ENCODE peak calls at places on chromosomes 4 and X, in six cellular contexts. One of them, this sample, is unnamed.

GRCh38 chrX:135484636-135485289 is 35.7 kb upstream of the INTS6L start:
- DNase-seq in hepatocyte: peak; percentile 45
- DNase-seq in tibial artery: no peak
- DNase-seq in activated T-cell treated with anti-CD3 and anti-CD28 coated beads for 48 hours: no peak
- DNase-seq in right atrium auricular region: no peak
- DNase-seq in H9: no peak
- DNase-seq in this sample: no peak

GRCh38 chr4:142818009-142818408 is 28.1 kb downstream of the INPP4B start:
- DNase-seq in hepatocyte: no peak
- DNase-seq in tibial artery: no peak
- DNase-seq in activated T-cell treated with anti-CD3 and anti-CD28 coated beads for 48 hours: no peak
- DNase-seq in right atrium auricular region: no peak
- DNase-seq in H9: no peak
- DNase-seq in this sample: no peak

GRCh38 chrX:110472265-110472664 is 113.6 kb downstream of the RTL9 start:
- DNase-seq in hepatocyte: no peak
- DNase-seq in tibial artery: no peak
- DNase-seq in activated T-cell treated with anti-CD3 and anti-CD28 coated beads for 48 hours: no peak
- DNase-seq in right atrium auricular region: no peak
- DNase-seq in H9: no peak
- DNase-seq in this sample: no peak

GRCh38 chrX:15737188-15737956 is 698 bp upstream of the CA5B start:
- DNase-seq in hepatocyte: peak; percentile 14
- DNase-seq in tibial artery: no peak
- DNase-seq in activated T-cell treated with anti-CD3 and anti-CD28 coated beads for 48 hours: no peak
- DNase-seq in right atrium auricular region: no peak
- DNase-seq in H9: no peak
- DNase-seq in this sample: no peak

GRCh38 chr4:167234388-167234881 is at the start of gene SPOCK3:
- DNase-seq in hepatocyte: peak; percentile 70
- DNase-seq in tibial artery: no peak
- DNase-seq in activated T-cell treated with anti-CD3 and anti-CD28 coated beads for 48 hours: no peak
- DNase-seq in right atrium auricular region: no peak
- DNase-seq in H9: peak; percentile 70
- DNase-seq in this sample: no peak

GRCh38 chrX:135893294-135893817 is at the start of the genes CT45A10 and SAGE1:
- DNase-seq in hepatocyte: no peak
- DNase-seq in tibial artery: no peak
- DNase-seq in activated T-cell treated with anti-CD3 and anti-CD28 coated beads for 48 hours: no peak
- DNase-seq in right atrium auricular region: no peak
- DNase-seq in H9: peak; percentile 37
- DNase-seq in this sample: no peak

GRCh38 chrX:54492340-54492739 is 3.7 kb downstream of the FGD1 start:
- DNase-seq in hepatocyte: no peak
- DNase-seq in tibial artery: peak; percentile 81
- DNase-seq in activated T-cell treated with anti-CD3 and anti-CD28 coated beads for 48 hours: no peak
- DNase-seq in right atrium auricular region: no peak
- DNase-seq in H9: peak; percentile 34
- DNase-seq in this sample: no peak

GRCh38 chr4:83959160-83959559 is 423.3 kb downstream of the GPAT3 start:
- DNase-seq in hepatocyte: no peak
- DNase-seq in tibial artery: no peak
- DNase-seq in activated T-cell treated with anti-CD3 and anti-CD28 coated beads for 48 hours: no peak
- DNase-seq in right atrium auricular region: no peak
- DNase-seq in H9: no peak
- DNase-seq in this sample: no peak

GRCh38 chr4:68683034-68683433 is 12.6 kb upstream of the UGT2B15 start:
- DNase-seq in hepatocyte: no peak
- DNase-seq in tibial artery: no peak
- DNase-seq in activated T-cell treated with anti-CD3 and anti-CD28 coated beads for 48 hours: no peak
- DNase-seq in right atrium auricular region: no peak
- DNase-seq in H9: no peak
- DNase-seq in this sample: no peak

GRCh38 chr4:9942921-9943600 is 78.2 kb downstream of the SLC2A9 start:
- DNase-seq in hepatocyte: no peak
- DNase-seq in tibial artery: no peak
- DNase-seq in activated T-cell treated with anti-CD3 and anti-CD28 coated beads for 48 hours: no peak
- DNase-seq in right atrium auricular region: no peak
- DNase-seq in H9: no peak
- DNase-seq in this sample: no peak

GRCh38 chrX:43423876-43424275 is 232.2 kb upstream of the MAOA start:
- DNase-seq in hepatocyte: peak; percentile 14
- DNase-seq in tibial artery: no peak
- DNase-seq in activated T-cell treated with anti-CD3 and anti-CD28 coated beads for 48 hours: no peak
- DNase-seq in right atrium auricular region: no peak
- DNase-seq in H9: no peak
- DNase-seq in this sample: no peak

GRCh38 chrX:19627533-19627932 is 112.2 kb upstream of the MAP3K15 start:
- DNase-seq in hepatocyte: no peak
- DNase-seq in tibial artery: no peak
- DNase-seq in activated T-cell treated with anti-CD3 and anti-CD28 coated beads for 48 hours: no peak
- DNase-seq in right atrium auricular region: no peak
- DNase-seq in H9: no peak
- DNase-seq in this sample: no peak

GRCh38 chr4:181966084-181966483 is 277.1 kb upstream of the TENM3 start:
- DNase-seq in hepatocyte: no peak
- DNase-seq in tibial artery: no peak
- DNase-seq in activated T-cell treated with anti-CD3 and anti-CD28 coated beads for 48 hours: no peak
- DNase-seq in right atrium auricular region: no peak
- DNase-seq in H9: no peak
- DNase-seq in this sample: no peak

GRCh38 chr4:55826986-55827385 is 7.4 kb downstream of the EXOC1L start:
- DNase-seq in hepatocyte: no peak
- DNase-seq in tibial artery: no peak
- DNase-seq in activated T-cell treated with anti-CD3 and anti-CD28 coated beads for 48 hours: no peak
- DNase-seq in right atrium auricular region: no peak
- DNase-seq in H9: no peak
- DNase-seq in this sample: no peak

GRCh38 chr4:80062527-80062926 is 10.5 kb downstream of the ANTXR2 start:
- DNase-seq in hepatocyte: no peak
- DNase-seq in tibial artery: no peak
- DNase-seq in activated T-cell treated with anti-CD3 and anti-CD28 coated beads for 48 hours: no peak
- DNase-seq in right atrium auricular region: no peak
- DNase-seq in H9: no peak
- DNase-seq in this sample: no peak

GRCh38 chrX:153408221-153408721 is 3.0 kb upstream of the ZFP92 start:
- DNase-seq in hepatocyte: no peak
- DNase-seq in tibial artery: no peak
- DNase-seq in activated T-cell treated with anti-CD3 and anti-CD28 coated beads for 48 hours: no peak
- DNase-seq in right atrium auricular region: no peak
- DNase-seq in H9: no peak
- DNase-seq in this sample: no peak

GRCh38 chrX:154649864-154650510 is 3.4 kb downstream of the CTAG2 start:
- DNase-seq in hepatocyte: peak; percentile 2
- DNase-seq in tibial artery: no peak
- DNase-seq in activated T-cell treated with anti-CD3 and anti-CD28 coated beads for 48 hours: no peak
- DNase-seq in right atrium auricular region: no peak
- DNase-seq in H9: no peak
- DNase-seq in this sample: no peak

GRCh38 chr4:51942833-51943215 is 77.3 kb downstream of the LRRC66 start:
- DNase-seq in hepatocyte: no peak
- DNase-seq in tibial artery: no peak
- DNase-seq in activated T-cell treated with anti-CD3 and anti-CD28 coated beads for 48 hours: no peak
- DNase-seq in right atrium auricular region: no peak
- DNase-seq in H9: no peak
- DNase-seq in this sample: no peak

GRCh38 chr4:20354120-20354519 is 102.4 kb downstream of the SLIT2 start:
- DNase-seq in hepatocyte: no peak
- DNase-seq in tibial artery: no peak
- DNase-seq in activated T-cell treated with anti-CD3 and anti-CD28 coated beads for 48 hours: no peak
- DNase-seq in right atrium auricular region: no peak
- DNase-seq in H9: no peak
- DNase-seq in this sample: no peak

GRCh38 chr4:53861856-53862610 is 202.4 kb downstream of the CHIC2 start:
- DNase-seq in hepatocyte: peak; percentile 41
- DNase-seq in tibial artery: no peak
- DNase-seq in activated T-cell treated with anti-CD3 and anti-CD28 coated beads for 48 hours: no peak
- DNase-seq in right atrium auricular region: peak; percentile 73
- DNase-seq in H9: no peak
- DNase-seq in this sample: no peak

GRCh38 chr4:742096-742741 is 36.6 kb downstream of the PCGF3 start:
- DNase-seq in hepatocyte: no peak
- DNase-seq in tibial artery: no peak
- DNase-seq in activated T-cell treated with anti-CD3 and anti-CD28 coated beads for 48 hours: no peak
- DNase-seq in right atrium auricular region: no peak
- DNase-seq in H9: no peak
- DNase-seq in this sample: no peak

GRCh38 chrX:91080822-91081221 is 353.8 kb upstream of the PABPC5 start:
- DNase-seq in hepatocyte: no peak
- DNase-seq in tibial artery: no peak
- DNase-seq in activated T-cell treated with anti-CD3 and anti-CD28 coated beads for 48 hours: no peak
- DNase-seq in right atrium auricular region: no peak
- DNase-seq in H9: no peak
- DNase-seq in this sample: no peak